ENCODE peak calls at places on chromosomes 5 and 9, in nine cellular contexts. T, M, G, A, U, O, Z, X and Y are unnamed samples.

GRCh38 chr5:151071021-151071420 is 9.8 kb downstream of the TNIP1 start:
- DNase-seq in T (no peak), M (no peak), G (no peak), A (no peak), U (no peak), O (no peak), Z (no peak), X (no peak), Y (no peak)

GRCh38 chr5:163586431-163587033 is 81.1 kb downstream of the MAT2B start:
- DNase-seq in T (no peak), M (peak; percentile 28), G (peak; percentile 54), A (no peak), U (no peak), O (no peak), Z (no peak), X (no peak), Y (no peak)

GRCh38 chr9:16725066-16725465 is 145.4 kb downstream of the BNC2 start:
- DNase-seq in T (no peak), M (no peak), G (no peak), A (no peak), U (no peak), O (no peak), Z (no peak), X (no peak), Y (no peak)

GRCh38 chr5:139104577-139105271 is 93.4 kb downstream of the SIL1 start:
- DNase-seq in T (peak; percentile 62), M (peak; percentile 94), G (peak; percentile 95), A (peak; percentile 96), U (peak; percentile 74), O (no peak), Z (peak; percentile 69), X (no peak), Y (peak; percentile 38)

GRCh38 chr5:91787718-91788117 is 404.6 kb upstream of the ARRDC3 start:
- DNase-seq in T (peak; percentile 6), M (no peak), G (peak; percentile 62), A (no peak), U (peak; percentile 59), O (no peak), Z (no peak), X (no peak), Y (no peak)

GRCh38 chr9:36471359-36471758 is 71.3 kb upstream of the RNF38 start:
- DNase-seq in T (no peak), M (no peak), G (no peak), A (no peak), U (no peak), O (no peak), Z (no peak), X (no peak), Y (no peak)

GRCh38 chr5:14671414-14671813 is 6.9 kb downstream of the OTULIN start:
- DNase-seq in T (no peak), M (no peak), G (peak; percentile 44), A (no peak), U (no peak), O (no peak), Z (no peak), X (no peak), Y (no peak)

GRCh38 chr9:35653611-35654010 is 2.9 kb upstream of the SIT1 start:
- DNase-seq in T (no peak), M (no peak), G (no peak), A (no peak), U (no peak), O (no peak), Z (no peak), X (no peak), Y (no peak)

GRCh38 chr9:71737455-71737854 is 30.9 kb downstream of the CEMIP2 start:
- DNase-seq in T (no peak), M (no peak), G (peak; percentile 36), A (peak; percentile 41), U (no peak), O (no peak), Z (peak; percentile 18), X (no peak), Y (no peak)

GRCh38 chr5:107950774-107951173 is 280.0 kb upstream of the EFNA5 start:
- DNase-seq in T (no peak), M (no peak), G (no peak), A (no peak), U (no peak), O (no peak), Z (no peak), X (no peak), Y (no peak)

GRCh38 chr9:107948601-107949000 is 459.0 kb upstream of the KLF4 start:
- DNase-seq in T (no peak), M (peak; percentile 42), G (peak; percentile 18), A (no peak), U (no peak), O (no peak), Z (no peak), X (no peak), Y (no peak)

GRCh38 chr5:31898246-31898645 is 259.3 kb downstream of the PDZD2 start:
- DNase-seq in T (no peak), M (no peak), G (no peak), A (no peak), U (no peak), O (no peak), Z (no peak), X (no peak), Y (no peak)

GRCh38 chr9:17967731-17968130 is 388.9 kb downstream of the SH3GL2 start:
- DNase-seq in T (no peak), M (no peak), G (no peak), A (no peak), U (no peak), O (no peak), Z (no peak), X (no peak), Y (no peak)

GRCh38 chr5:33482335-33482734 is 41.6 kb downstream of the TARS1 start:
- DNase-seq in T (no peak), M (no peak), G (no peak), A (no peak), U (no peak), O (no peak), Z (no peak), X (no peak), Y (no peak)

GRCh38 chr5:33476992-33477391 is 36.2 kb downstream of the TARS1 start:
- DNase-seq in T (no peak), M (no peak), G (peak; percentile 22), A (no peak), U (no peak), O (no peak), Z (no peak), X (no peak), Y (no peak)

GRCh38 chr5:33480876-33481275 is 40.1 kb downstream of the TARS1 start:
- DNase-seq in T (no peak), M (no peak), G (no peak), A (no peak), U (no peak), O (no peak), Z (no peak), X (no peak), Y (no peak)

GRCh38 chr5:33477816-33478215 is 37.1 kb downstream of the TARS1 start:
- DNase-seq in T (no peak), M (no peak), G (no peak), A (no peak), U (no peak), O (no peak), Z (no peak), X (no peak), Y (no peak)

GRCh38 chr5:33479321-33479720 is 38.6 kb downstream of the TARS1 start:
- DNase-seq in T (no peak), M (no peak), G (peak; percentile 10), A (no peak), U (no peak), O (no peak), Z (no peak), X (no peak), Y (no peak)
- TF ChIP-seq CTCF in T (no peak), M (no peak), G (no peak), A (no peak), U (no peak), O (no peak), Z (no peak), X (no peak), Y (no peak)

DNA sequence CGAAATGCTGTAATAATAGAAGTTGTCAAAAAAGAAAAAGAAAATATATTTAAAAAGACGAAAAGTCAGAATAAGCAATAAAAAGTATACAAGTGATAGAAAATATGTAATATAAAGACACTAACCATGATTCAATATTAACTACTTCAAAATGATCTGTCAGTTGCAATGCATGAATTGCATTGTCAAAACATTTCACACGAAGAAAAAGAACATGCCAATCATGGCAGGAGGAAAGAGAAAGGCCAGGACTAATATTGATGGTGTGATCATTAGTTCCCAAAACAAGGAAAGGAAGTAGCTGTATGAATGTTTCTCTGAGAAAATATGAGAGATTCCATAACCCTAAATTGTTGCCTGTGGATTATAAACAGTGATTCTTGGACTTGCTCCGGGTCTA is 7.4 kb upstream of the GRAMD2B start:
- DNase-seq in T (no peak), M (no peak), G (no peak), A (no peak), U (no peak), O (no peak), Z (no peak), X (no peak), Y (no peak)
- H3K4me3 ChIP-seq in T (no peak overlapping the region), M (no peak overlapping the region), G (no peak overlapping the region), A (no peak overlapping the region), U (no peak overlapping the region), O (no peak overlapping the region), Z (no peak overlapping the region), X (no peak overlapping the region), Y (no peak overlapping the region)

GRCh38 chr5:27124590-27124989 is 86.2 kb upstream of the CDH9 start:
- DNase-seq in T (no peak), M (peak; percentile 9), G (no peak), A (peak; percentile 66), U (no peak), O (no peak), Z (no peak), X (no peak), Y (no peak)
- TF ChIP-seq CTCF in T (peak; percentile 29), M (peak; percentile 57), G (peak; percentile 47), A (peak; percentile 69), U (peak; percentile 29), O (no peak), Z (no peak), X (no peak), Y (peak; percentile 21)

GRCh38 chr9:89477811-89478583 is 19.9 kb downstream of the SEMA4D start:
- DNase-seq in T (no peak), M (no peak), G (peak; percentile 74), A (peak; percentile 91), U (no peak), O (no peak), Z (no peak), X (no peak), Y (no peak)
- H3K4me3 ChIP-seq in T (no peak overlapping the region), M (no peak overlapping the region), G (no peak overlapping the region), A (no peak overlapping the region), U (no peak overlapping the region), O (no peak overlapping the region), Z (no peak overlapping the region), X (no peak overlapping the region), Y (no peak overlapping the region)

GRCh38 chr5:178069909-178070308 is 43.4 kb upstream of the N4BP3 start:
- DNase-seq in T (no peak), M (no peak), G (no peak), A (peak; percentile 36), U (no peak), O (no peak), Z (no peak), X (no peak), Y (no peak)
- TF ChIP-seq CTCF in T (peak; percentile 31), M (peak; percentile 31), G (no peak), A (peak; percentile 35), U (peak; percentile 67), O (peak; percentile 56), Z (no peak), X (no peak), Y (peak; percentile 29)

GRCh38 chr9:73011956-73012355 is 59.1 kb upstream of the ALDH1A1 start:
- DNase-seq in T (no peak), M (no peak), G (no peak), A (no peak), U (no peak), O (no peak), Z (no peak), X (no peak), Y (no peak)
- H3K4me3 ChIP-seq in T (no peak overlapping the region), M (no peak overlapping the region), G (no peak overlapping the region), A (no peak overlapping the region), U (no peak overlapping the region), O (no peak overlapping the region), Z (no peak overlapping the region), X (no peak overlapping the region), Y (no peak overlapping the region)